ENCODE peak calls at places on chromosomes 4 and X, in six cellular contexts. One of them, this sample, is unnamed.

GRCh38 chr4:118032691-118033090 is 1.6 kb upstream of the NDST3 start:
- DNase-seq in heart right ventricle: no peak
- DNase-seq in AG09309: no peak
- DNase-seq in mesendoderm: peak
- DNase-seq in right atrium auricular region: no peak
- DNase-seq in lower leg skin: no peak
- DNase-seq in this sample: no peak

GRCh38 chr4:148376151-148376550 is 66.1 kb downstream of the NR3C2 start:
- DNase-seq in AG09309: no peak
- DNase-seq in right atrium auricular region: peak
- DNase-seq in heart right ventricle: no peak
- DNase-seq in lower leg skin: no peak
- DNase-seq in mesendoderm: no peak
- DNase-seq in this sample: no peak

GRCh38 chr4:101271516-101271915 is 75.8 kb downstream of the PPP3CA start:
- DNase-seq in mesendoderm: peak
- DNase-seq in lower leg skin: no peak
- DNase-seq in right atrium auricular region: no peak
- DNase-seq in heart right ventricle: no peak
- DNase-seq in AG09309: no peak
- DNase-seq in this sample: no peak

GRCh38 chr4:53804719-53805118 is 213.4 kb upstream of the LNX1 start:
- DNase-seq in mesendoderm: peak
- DNase-seq in right atrium auricular region: no peak
- DNase-seq in lower leg skin: no peak
- DNase-seq in heart right ventricle: peak
- DNase-seq in AG09309: no peak
- DNase-seq in this sample: no peak

GRCh38 chr4:153061971-153062370 is 125.8 kb downstream of the FHDC1 start:
- DNase-seq in AG09309: no peak
- DNase-seq in heart right ventricle: no peak
- DNase-seq in mesendoderm: no peak
- DNase-seq in lower leg skin: no peak
- DNase-seq in right atrium auricular region: no peak
- DNase-seq in this sample: no peak

GRCh38 chrX:74422576-74423288 is 1.4 kb downstream of the SLC16A2 start:
- DNase-seq in lower leg skin: peak
- DNase-seq in AG09309: peak
- DNase-seq in mesendoderm: peak
- DNase-seq in heart right ventricle: peak
- DNase-seq in right atrium auricular region: peak
- DNase-seq in this sample: peak

GRCh38 chr4:26557164-26557563 is 26.7 kb upstream of the TBC1D19 start:
- DNase-seq in mesendoderm: no peak
- DNase-seq in right atrium auricular region: no peak
- DNase-seq in AG09309: peak
- DNase-seq in lower leg skin: no peak
- DNase-seq in heart right ventricle: no peak
- DNase-seq in this sample: no peak

GRCh38 chrX:148661035-148661434 is 160.6 kb downstream of the AFF2 start:
- DNase-seq in mesendoderm: no peak
- DNase-seq in heart right ventricle: no peak
- DNase-seq in right atrium auricular region: no peak
- DNase-seq in AG09309: no peak
- DNase-seq in lower leg skin: no peak
- DNase-seq in this sample: no peak

GRCh38 chr4:24642941-24643628 is 58.7 kb upstream of the DHX15 start:
- DNase-seq in heart right ventricle: no peak
- DNase-seq in lower leg skin: no peak
- DNase-seq in mesendoderm: peak
- DNase-seq in AG09309: peak
- DNase-seq in right atrium auricular region: no peak
- DNase-seq in this sample: no peak

GRCh38 chr4:159010100-159010499 is 92.8 kb upstream of the RAPGEF2 start:
- DNase-seq in AG09309: no peak
- DNase-seq in lower leg skin: no peak
- DNase-seq in heart right ventricle: no peak
- DNase-seq in mesendoderm: no peak
- DNase-seq in right atrium auricular region: no peak
- DNase-seq in this sample: no peak

GRCh38 chr4:175034007-175034406 is 115.8 kb downstream of the ADAM29 start:
- DNase-seq in right atrium auricular region: no peak
- DNase-seq in lower leg skin: no peak
- DNase-seq in mesendoderm: no peak
- DNase-seq in AG09309: no peak
- DNase-seq in heart right ventricle: no peak
- DNase-seq in this sample: no peak

GRCh38 chr4:41120297-41121217 is 93.8 kb downstream of the APBB2 start:
- DNase-seq in heart right ventricle: peak
- DNase-seq in mesendoderm: no peak
- DNase-seq in lower leg skin: peak
- DNase-seq in AG09309: no peak
- DNase-seq in right atrium auricular region: peak
- DNase-seq in this sample: peak

GRCh38 chr4:88215351-88215750 is 56.9 kb upstream of the ABCG2 start:
- DNase-seq in right atrium auricular region: no peak
- DNase-seq in lower leg skin: no peak
- DNase-seq in AG09309: no peak
- DNase-seq in heart right ventricle: no peak
- DNase-seq in mesendoderm: no peak
- DNase-seq in this sample: no peak

GRCh38 chrX:46849933-46850332 is 13.1 kb downstream of the RP2 start:
- DNase-seq in AG09309: no peak
- DNase-seq in heart right ventricle: no peak
- DNase-seq in right atrium auricular region: no peak
- DNase-seq in lower leg skin: no peak
- DNase-seq in mesendoderm: no peak
- DNase-seq in this sample: no peak

GRCh38 chr4:6188687-6189305 is 11.6 kb downstream of the JAKMIP1 start:
- DNase-seq in AG09309: no peak
- DNase-seq in lower leg skin: no peak
- DNase-seq in heart right ventricle: no peak
- DNase-seq in mesendoderm: peak
- DNase-seq in right atrium auricular region: no peak
- DNase-seq in this sample: no peak

GRCh38 chr4:53928825-53929224 is 135.6 kb downstream of the CHIC2 start:
- DNase-seq in heart right ventricle: no peak
- DNase-seq in lower leg skin: no peak
- DNase-seq in AG09309: peak
- DNase-seq in right atrium auricular region: no peak
- DNase-seq in mesendoderm: no peak
- DNase-seq in this sample: no peak

GRCh38 chr4:88880001-88880400 is 177.0 kb downstream of the FAM13A start:
- DNase-seq in heart right ventricle: no peak
- DNase-seq in right atrium auricular region: no peak
- DNase-seq in lower leg skin: no peak
- DNase-seq in AG09309: no peak
- DNase-seq in mesendoderm: no peak
- DNase-seq in this sample: no peak

GRCh38 chrX:74450803-74451449 is 29.6 kb downstream of the SLC16A2 start:
- DNase-seq in AG09309: peak
- DNase-seq in mesendoderm: no peak
- DNase-seq in lower leg skin: no peak
- DNase-seq in right atrium auricular region: no peak
- DNase-seq in heart right ventricle: no peak
- DNase-seq in this sample: peak

GRCh38 chr4:140557831-140558435 is 10.8 kb downstream of the UCP1 start:
- DNase-seq in AG09309: no peak
- DNase-seq in lower leg skin: no peak
- DNase-seq in heart right ventricle: no peak
- DNase-seq in mesendoderm: peak
- DNase-seq in right atrium auricular region: no peak
- DNase-seq in this sample: no peak

GRCh38 chr4:127776620-127777019 is 5.5 kb upstream of the HSPA4L start:
- DNase-seq in AG09309: no peak
- DNase-seq in heart right ventricle: no peak
- DNase-seq in lower leg skin: no peak
- DNase-seq in mesendoderm: peak
- DNase-seq in right atrium auricular region: no peak
- DNase-seq in this sample: no peak

GRCh38 chr4:4859010-4859798 is at the start of gene MSX1:
- DNase-seq in mesendoderm: peak
- DNase-seq in heart right ventricle: peak
- DNase-seq in right atrium auricular region: peak
- DNase-seq in lower leg skin: peak
- DNase-seq in AG09309: peak
- DNase-seq in this sample: peak

GRCh38 chr4:69039071-69039470 is 57.2 kb upstream of the UGT2B7 start:
- DNase-seq in heart right ventricle: no peak
- DNase-seq in lower leg skin: no peak
- DNase-seq in right atrium auricular region: no peak
- DNase-seq in mesendoderm: no peak
- DNase-seq in AG09309: no peak
- DNase-seq in this sample: no peak

GRCh38 chrX:53241558-53241957 is 16.6 kb upstream of the KDM5C start:
- DNase-seq in right atrium auricular region: no peak
- DNase-seq in lower leg skin: no peak
- DNase-seq in AG09309: no peak
- DNase-seq in heart right ventricle: no peak
- DNase-seq in mesendoderm: no peak
- DNase-seq in this sample: no peak

GRCh38 chrX:125205084-125205917 is 114.4 kb upstream of the TEX13C start:
- DNase-seq in mesendoderm: peak
- DNase-seq in heart right ventricle: peak
- DNase-seq in AG09309: no peak
- DNase-seq in lower leg skin: peak
- DNase-seq in right atrium auricular region: no peak
- DNase-seq in this sample: peak

GRCh38 chrX:71302461-71303213 is 1.1 kb downstream of the ITGB1BP2 start:
- DNase-seq in right atrium auricular region: no peak
- DNase-seq in mesendoderm: no peak
- DNase-seq in heart right ventricle: no peak
- DNase-seq in AG09309: no peak
- DNase-seq in lower leg skin: no peak
- DNase-seq in this sample: no peak

GRCh38 chr4:70892086-70892769 is 9.9 kb upstream of the MOB1B start:
- DNase-seq in mesendoderm: no peak
- DNase-seq in heart right ventricle: peak
- DNase-seq in right atrium auricular region: no peak
- DNase-seq in AG09309: no peak
- DNase-seq in lower leg skin: peak
- DNase-seq in this sample: no peak

GRCh38 chr4:168550071-168550766 is 53.4 kb downstream of the PALLD start:
- DNase-seq in heart right ventricle: no peak
- DNase-seq in right atrium auricular region: no peak
- DNase-seq in mesendoderm: no peak
- DNase-seq in lower leg skin: no peak
- DNase-seq in AG09309: no peak
- DNase-seq in this sample: no peak

GRCh38 chrX:347351-348117 is 28.9 kb upstream of the GTPBP6 start:
- DNase-seq in right atrium auricular region: no peak
- DNase-seq in AG09309: no peak
- DNase-seq in lower leg skin: no peak
- DNase-seq in heart right ventricle: no peak
- DNase-seq in mesendoderm: no peak
- DNase-seq in this sample: no peak

GRCh38 chr4:161856711-161857326 is 307.0 kb downstream of the FSTL5 start:
- DNase-seq in heart right ventricle: no peak
- DNase-seq in right atrium auricular region: no peak
- DNase-seq in AG09309: no peak
- DNase-seq in mesendoderm: no peak
- DNase-seq in lower leg skin: no peak
- DNase-seq in this sample: no peak

GRCh38 chr4:13990596-13991589 is 363.4 kb upstream of the BOD1L1 start:
- DNase-seq in mesendoderm: no peak
- DNase-seq in lower leg skin: no peak
- DNase-seq in heart right ventricle: no peak
- DNase-seq in right atrium auricular region: no peak
- DNase-seq in AG09309: no peak
- DNase-seq in this sample: no peak

GRCh38 chrX:53883196-53883595 is 161.1 kb downstream of the PHF8 start:
- DNase-seq in right atrium auricular region: no peak
- DNase-seq in mesendoderm: no peak
- DNase-seq in AG09309: no peak
- DNase-seq in lower leg skin: no peak
- DNase-seq in heart right ventricle: no peak
- DNase-seq in this sample: no peak

GRCh38 chr4:87026795-87027495 is 92.1 kb downstream of the AFF1 start:
- DNase-seq in AG09309: no peak
- DNase-seq in right atrium auricular region: no peak
- DNase-seq in heart right ventricle: no peak
- DNase-seq in mesendoderm: no peak
- DNase-seq in lower leg skin: no peak
- DNase-seq in this sample: no peak
- H3K4me3 ChIP-seq in AG09309: no peak
- H3K4me3 ChIP-seq in right atrium auricular region: no peak
- H3K4me3 ChIP-seq in heart right ventricle: no peak
- H3K4me3 ChIP-seq in mesendoderm: no peak
- H3K4me3 ChIP-seq in lower leg skin: no peak
- H3K4me3 ChIP-seq in this sample: no peak

GRCh38 chr4:2811830-2812599 is 19.1 kb downstream of the SH3BP2 start:
- DNase-seq in right atrium auricular region: peak
- DNase-seq in heart right ventricle: peak
- DNase-seq in mesendoderm: peak
- DNase-seq in AG09309: no peak
- DNase-seq in lower leg skin: peak
- DNase-seq in this sample: no peak
- H3K4me3 ChIP-seq in right atrium auricular region: peak
- H3K4me3 ChIP-seq in heart right ventricle: peak
- H3K4me3 ChIP-seq in mesendoderm: no peak
- H3K4me3 ChIP-seq in AG09309: peak
- H3K4me3 ChIP-seq in lower leg skin: no peak
- H3K4me3 ChIP-seq in this sample: peak

DNA sequence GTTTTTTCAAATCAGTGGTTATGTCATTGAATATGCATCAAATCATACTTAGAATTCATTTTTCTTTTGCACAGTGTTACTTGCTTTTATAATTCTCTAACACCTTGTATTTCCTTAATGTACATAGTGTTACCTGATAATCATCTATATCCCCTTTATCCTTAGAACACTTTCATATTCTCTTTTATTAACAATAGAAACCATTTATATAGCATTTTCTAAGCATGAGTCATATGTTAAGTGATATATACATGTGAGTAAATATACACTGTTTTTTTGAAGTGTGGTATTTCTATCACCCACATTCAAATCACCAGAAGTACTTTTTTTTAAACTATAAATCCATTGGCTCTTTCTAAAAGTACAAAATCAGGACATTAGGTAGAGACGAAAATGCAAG is 15.3 kb downstream of the EPHA5 start:
- DNase-seq in heart right ventricle: no peak
- DNase-seq in mesendoderm: no peak
- DNase-seq in lower leg skin: no peak
- DNase-seq in right atrium auricular region: no peak
- DNase-seq in AG09309: no peak
- DNase-seq in this sample: no peak
- H3K4me3 ChIP-seq in heart right ventricle: no peak
- H3K4me3 ChIP-seq in mesendoderm: no peak
- H3K4me3 ChIP-seq in lower leg skin: no peak
- H3K4me3 ChIP-seq in right atrium auricular region: no peak
- H3K4me3 ChIP-seq in AG09309: no peak
- H3K4me3 ChIP-seq in this sample: no peak

GRCh38 chrX:108439434-108439883 is at the start of gene COL4A5:
- DNase-seq in heart right ventricle: peak
- DNase-seq in right atrium auricular region: no peak
- DNase-seq in mesendoderm: peak
- DNase-seq in lower leg skin: no peak
- DNase-seq in AG09309: no peak
- DNase-seq in this sample: no peak
- H3K4me3 ChIP-seq in heart right ventricle: peak
- H3K4me3 ChIP-seq in right atrium auricular region: peak
- H3K4me3 ChIP-seq in mesendoderm: peak
- H3K4me3 ChIP-seq in lower leg skin: peak
- H3K4me3 ChIP-seq in AG09309: peak
- H3K4me3 ChIP-seq in this sample: peak

This sample was measured in coronary artery.